ENCODE peak calls at places on chromosome 16, in seven cellular contexts. F is ascending aorta, R is transverse colon, D is colonic mucosa, G is psoas muscle, N is kidney epithelial cell, A is body of pancreas. E is an unnamed sample. For H3K27me3 and H3K36me3, the result is how much of the 10 kb centered on the place peaks cover.

GRCh38 chr16:31696968-31697743 is 169.5 kb downstream of the AHSP start:
- DNase-seq in D (no peak), F (no peak), A (no peak), R (no peak), G (no peak), N (no peak), E (no peak)

GRCh38 chr16:58160855-58161254 is 31.7 kb upstream of the CFAP20 start:
- DNase-seq in D (no peak), A (no peak), G (no peak), N (no peak), F (no peak), R (no peak), E (no peak)

GRCh38 chr16:67198238-67198734 is 645 bp upstream of the ELMO3 start:
- DNase-seq in G (peak), N (no peak), F (no peak), R (peak), A (peak), D (peak), E (no peak)

GRCh38 chr16:31130899-31131298 is 4.6 kb downstream of the PRSS8 start:
- DNase-seq in D (peak), R (peak), A (peak), F (no peak), N (no peak), G (no peak), E (no peak)

GRCh38 chr16:25633549-25633948 is 58.2 kb upstream of the HS3ST4 start:
- DNase-seq in A (no peak), G (no peak), F (no peak), N (peak), R (no peak), D (no peak), E (peak)

GRCh38 chr16:11377156-11377555 is 31.9 kb downstream of the RMI2 start:
- DNase-seq in R (no peak), D (no peak), F (no peak), G (no peak), A (no peak), N (no peak), E (no peak)

GRCh38 chr16:85235988-85236831 is 123.9 kb upstream of the CIBAR2 start:
- DNase-seq in A (no peak), N (no peak), R (no peak), G (no peak), D (peak), F (no peak), E (no peak)

GRCh38 chr16:31128711-31129567 is 6.6 kb downstream of the PRSS8 start:
- DNase-seq in F (no peak), D (peak), G (no peak), A (peak), N (no peak), R (peak), E (no peak)

GRCh38 chr16:66690106-66690847 is 6.3 kb downstream of the CMTM4 start:
- DNase-seq in N (no peak), F (no peak), D (no peak), A (no peak), G (no peak), R (no peak), E (no peak)

GRCh38 chr16:55349867-55350266 is 25.9 kb downstream of the IRX6 start:
- DNase-seq in N (no peak), D (no peak), A (no peak), G (no peak), F (no peak), R (no peak), E (no peak)

GRCh38 chr16:75529056-75529905 is 6.6 kb downstream of the CHST5 start:
- DNase-seq in G (no peak), F (no peak), N (no peak), R (no peak), D (no peak), A (no peak), E (no peak)

GRCh38 chr16:56697456-56698155 is 15.3 kb downstream of the MT1X start:
- DNase-seq in R (no peak), F (no peak), D (no peak), A (no peak), G (no peak), N (no peak), E (no peak)

DNA sequence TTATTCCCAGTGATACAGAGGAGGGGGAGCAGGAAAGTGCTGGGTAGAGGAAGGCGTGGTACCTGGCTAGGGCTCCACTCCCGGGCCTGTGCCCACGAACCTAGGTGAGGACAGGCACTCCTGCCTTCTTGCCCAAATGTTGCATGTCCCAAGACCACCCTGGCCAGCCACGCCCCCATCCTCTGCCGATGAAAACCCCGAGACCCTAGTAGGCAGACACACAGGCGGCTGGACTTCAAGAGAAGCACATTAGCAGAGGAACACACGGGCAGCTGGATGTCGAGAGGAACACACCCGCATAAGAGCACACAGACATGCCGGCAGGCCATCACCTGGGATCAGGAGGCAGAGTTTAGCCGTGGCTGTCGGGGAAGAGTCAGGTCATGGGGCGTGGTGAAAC is 1386.5 kb upstream of the GOT2 start:
- DNase-seq in R (no peak), F (no peak), D (no peak), N (no peak), A (no peak), G (no peak), E (no peak)
- H3K4me3 ChIP-seq in R (no peak), F (no peak), D (no peak), N (no peak), A (no peak), G (no peak), E (no peak)

GRCh38 chr16:73028263-73028662 is 19.7 kb downstream of the ZFHX3 start:
- DNase-seq in F (no peak), G (no peak), N (no peak), D (no peak), R (no peak), A (peak), E (no peak)

GRCh38 chr16:73031155-73031866 is 16.6 kb downstream of the ZFHX3 start:
- DNase-seq in R (no peak), G (no peak), F (no peak), A (no peak), D (no peak), N (no peak), E (no peak)

GRCh38 chr16:73027655-73028220 is 20.2 kb downstream of the ZFHX3 start:
- DNase-seq in D (no peak), R (no peak), F (no peak), G (no peak), A (peak), N (no peak), E (no peak)

GRCh38 chr16:73026754-73027654 is 20.9 kb downstream of the ZFHX3 start:
- DNase-seq in R (no peak), G (no peak), D (no peak), N (no peak), A (peak), F (no peak), E (no peak)

GRCh38 chr16:73028721-73029361 is 19.1 kb downstream of the ZFHX3 start:
- DNase-seq in F (no peak), G (no peak), N (no peak), A (peak), D (no peak), R (no peak), E (no peak)
- H3K27me3 ChIP-seq in F (under half), G (under half), N (under half), A (under half), D (under half), R (under half), E (under half)

DNA sequence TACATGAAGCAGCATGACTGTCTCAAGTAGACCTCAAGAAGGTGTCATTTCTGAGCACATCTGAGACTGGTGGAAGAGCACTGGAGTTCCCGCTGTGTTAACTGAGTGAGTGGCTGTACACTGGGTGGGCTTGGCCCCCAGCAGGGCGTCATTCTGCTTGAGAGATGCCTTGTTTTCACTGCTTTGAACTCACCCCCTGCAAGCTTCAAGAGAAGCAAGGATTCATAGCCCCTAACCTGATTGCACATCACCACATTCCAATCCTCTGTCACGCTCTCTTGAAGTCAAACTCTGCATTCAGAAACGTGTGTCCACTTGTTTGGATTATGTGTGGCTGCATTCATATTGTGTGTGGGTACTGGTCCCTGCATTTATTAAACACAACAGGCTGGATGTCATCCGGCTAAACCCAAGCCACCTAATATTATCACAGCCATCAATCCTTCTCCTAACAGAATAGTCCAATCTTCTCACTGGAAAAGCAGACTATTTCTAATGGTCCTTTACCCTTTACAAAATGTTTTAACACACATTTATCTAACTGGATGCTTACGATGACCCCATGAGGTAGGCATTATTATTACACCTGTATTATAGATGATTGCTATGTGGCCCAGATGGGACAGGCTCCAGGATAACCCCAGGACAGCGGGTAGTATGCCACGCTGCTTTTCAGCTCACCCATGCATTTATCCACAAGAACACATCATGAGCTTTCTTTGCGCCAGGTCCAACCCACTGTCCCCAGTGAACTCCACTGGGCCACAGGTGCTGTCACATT is 76.3 kb downstream of the USP31 start:
- DNase-seq in N (no peak), R (no peak), A (no peak), D (no peak), G (no peak), F (no peak), E (no peak)
- H3K36me3 ChIP-seq in N (under half), R (under half), A (under half), D (under half), G (under half), F (under half), E (under half)

GRCh38 chr16:81446318-81447275 is 2.0 kb downstream of the CMIP start:
- DNase-seq in A (peak), D (peak), R (peak), G (no peak), N (no peak), F (no peak), E (peak)

GRCh38 chr16:81449899-81450608 is 5.4 kb downstream of the CMIP start:
- DNase-seq in D (no peak), A (no peak), N (no peak), F (no peak), R (no peak), G (no peak), E (no peak)

GRCh38 chr16:81449241-81449640 is 4.6 kb downstream of the CMIP start:
- DNase-seq in G (no peak), R (no peak), N (no peak), F (no peak), A (no peak), D (no peak), E (no peak)

GRCh38 chr16:81447383-81448101 is 2.9 kb downstream of the CMIP start:
- DNase-seq in F (no peak), R (peak), D (peak), N (no peak), A (peak), G (no peak), E (no peak)

DNA sequence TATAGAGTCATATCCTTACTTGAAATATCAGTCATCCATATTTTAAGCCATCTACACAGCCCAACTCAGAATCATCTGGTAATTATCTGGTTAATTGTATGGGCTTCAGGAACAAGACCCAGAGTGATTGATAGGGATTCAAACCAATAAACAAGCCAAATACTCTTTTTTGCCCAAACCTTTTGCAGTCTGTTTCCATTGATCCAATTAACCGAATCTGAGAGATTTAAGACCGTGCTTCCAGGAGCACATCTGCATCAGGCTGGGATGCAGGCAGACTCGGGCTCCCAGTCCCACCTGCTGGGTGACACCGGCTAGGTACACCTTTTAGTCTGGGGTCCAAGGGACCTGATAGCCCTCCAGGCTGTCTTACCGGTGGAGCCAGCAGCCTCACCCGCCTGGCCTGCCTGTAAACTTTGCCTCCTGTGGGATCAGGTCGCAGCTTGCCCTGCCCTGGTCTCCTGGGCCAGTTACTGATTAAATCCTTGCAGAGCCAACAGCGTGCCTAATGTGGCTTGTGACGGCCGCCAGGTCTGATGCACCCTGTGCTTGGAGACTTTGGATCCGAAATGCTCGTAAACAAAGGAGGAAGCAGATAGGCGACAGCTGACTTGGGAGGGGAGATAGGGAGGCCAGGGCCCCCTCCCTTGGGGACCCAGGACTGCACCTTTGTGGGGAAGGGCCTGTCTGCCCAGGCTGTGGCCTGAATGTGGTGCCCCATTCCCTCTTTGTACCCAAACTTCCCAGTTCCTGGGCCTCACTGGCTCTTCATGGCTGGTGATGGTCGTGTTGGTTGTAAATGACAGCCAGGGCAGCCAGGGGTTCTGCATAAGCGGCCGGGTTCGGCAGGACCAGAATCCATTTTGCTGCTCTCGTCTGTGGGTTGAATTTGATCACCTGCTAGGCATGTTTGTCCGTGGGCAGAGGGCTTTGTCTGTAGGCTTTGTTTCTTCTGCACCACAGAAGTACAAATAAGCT is 3.8 kb downstream of the CMIP start:
- DNase-seq in A (peak), G (no peak), F (no peak), N (no peak), R (peak), D (peak), E (no peak)
- H3K4me3 ChIP-seq in A (no peak), G (peak), F (no peak), N (no peak), R (peak), D (peak), E (no peak)

DNA sequence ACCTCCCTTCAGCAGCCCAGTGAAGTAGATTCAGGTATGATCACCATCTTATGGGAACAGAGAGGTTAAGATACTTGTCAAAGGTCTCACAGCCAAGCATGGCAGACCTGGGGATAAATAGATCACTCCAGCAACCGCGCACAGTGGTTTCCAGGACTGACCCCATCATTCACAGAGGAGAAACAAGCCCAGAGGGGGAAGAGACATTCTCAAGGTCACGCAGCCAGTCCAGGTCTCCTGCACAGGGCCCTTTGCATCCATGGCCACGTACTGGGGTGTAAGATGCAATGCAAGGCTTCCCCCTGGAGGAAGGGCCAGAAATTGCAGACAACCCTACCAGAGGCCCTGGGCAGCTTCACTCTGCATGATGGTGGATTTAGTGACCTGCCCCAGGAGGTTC is 19.9 kb downstream of the TLE7 start:
- DNase-seq in A (peak), N (no peak), F (no peak), G (no peak), D (peak), R (peak), E (no peak)
- H3K27me3 ChIP-seq in A (under half), N (under half), F (under half), G (under half), D (under half), R (under half), E (under half)

GRCh38 chr16:89136931-89137330 is 34.6 kb upstream of the CDH15 start:
- DNase-seq in G (no peak), R (no peak), N (no peak), A (no peak), F (no peak), D (no peak), E (no peak)
- H3K36me3 ChIP-seq in G (under half), R (under half), N (under half), A (under half), F (under half), D (under half), E (under half)

DNA sequence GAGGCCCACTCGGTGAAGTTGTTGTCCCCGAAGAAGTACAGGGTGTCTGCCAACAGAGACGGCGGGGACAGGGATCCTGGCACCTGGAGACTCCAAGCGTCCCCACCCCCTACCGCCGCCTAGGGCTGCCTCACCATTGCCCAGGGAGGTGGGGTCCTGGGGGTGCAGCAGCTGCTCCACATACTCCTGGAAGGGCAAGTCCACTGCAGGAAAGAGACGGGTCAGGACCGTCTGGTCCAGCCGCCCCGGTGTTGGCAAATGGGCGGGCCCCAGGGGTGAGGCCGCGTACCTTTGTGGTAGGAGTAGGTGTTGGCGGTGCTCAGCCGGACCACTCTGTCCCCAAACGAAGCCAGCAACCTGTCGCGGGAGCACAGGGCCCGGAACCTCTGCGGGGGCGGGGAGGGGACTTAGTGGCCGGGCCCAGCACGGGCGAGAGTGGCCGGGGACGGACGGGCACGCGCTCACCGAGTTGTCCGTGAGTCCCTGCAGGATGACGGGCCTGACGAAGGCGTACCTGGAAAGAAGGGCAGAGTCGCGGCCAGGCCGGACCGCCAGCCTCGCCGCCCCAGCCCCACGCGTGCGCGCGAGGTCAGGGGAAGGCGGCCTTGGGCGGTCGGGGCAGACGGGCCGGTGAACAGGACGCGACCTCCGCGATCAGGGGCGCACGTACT is 603 bp downstream of the JMJD8 start:
- DNase-seq in R (no peak), N (no peak), G (no peak), F (no peak), D (no peak), A (peak), E (no peak)
- H3K4me3 ChIP-seq in R (peak), N (peak), G (peak), F (peak), D (peak), A (peak), E (peak)

E was measured in MG63.